ENCODE peak calls at places on chromosomes 12 and 14, in seven cellular contexts. D, S, X, K, M, B and E are unnamed samples.

GRCh38 chr14:94598816-94599655 is 13.2 kb upstream of the SERPINA3 start:
- DNase-seq in X (peak; percentile 44), B (peak; percentile 96), D (peak; percentile 97), S (no peak), K (peak; percentile 90), M (peak; percentile 79), E (peak; percentile 91)

GRCh38 chr12:105480162-105480561 is 149.7 kb downstream of the C12orf75 start:
- DNase-seq in B (no peak), S (no peak), X (no peak), K (no peak), M (no peak), D (peak; percentile 31), E (no peak)

GRCh38 chr14:98138666-98139065 is 1133.3 kb downstream of the BCL11B start:
- DNase-seq in S (peak; percentile 77), K (peak; percentile 55), X (no peak), M (no peak), D (no peak), B (peak; percentile 14), E (peak; percentile 4)

GRCh38 chr12:121800694-121801600 is 2.9 kb upstream of the SETD1B start:
- DNase-seq in K (peak; percentile 88), D (peak; percentile 83), X (peak; percentile 64), S (peak; percentile 86), B (peak; percentile 18), M (peak; percentile 57), E (peak; percentile 69)

GRCh38 chr14:23435540-23436326 is at the start of gene MYH7:
- DNase-seq in X (no peak), D (no peak), K (no peak), S (peak; percentile 30), M (no peak), B (no peak), E (no peak)

GRCh38 chr14:67627519-67627918 is 7.8 kb downstream of the ARG2 start:
- DNase-seq in X (no peak), K (no peak), D (no peak), B (no peak), S (no peak), M (no peak), E (no peak)

GRCh38 chr14:75090353-75090752 is 20.9 kb downstream of the ZC2HC1C start:
- DNase-seq in B (no peak), K (no peak), S (no peak), X (no peak), M (no peak), D (peak; percentile 66), E (no peak)

GRCh38 chr14:35235840-35236239 is 56.3 kb upstream of the PSMA6 start:
- DNase-seq in B (no peak), D (no peak), M (no peak), K (no peak), X (no peak), S (no peak), E (no peak)

GRCh38 chr12:117408161-117408791 is 46.9 kb upstream of the NOS1 start:
- DNase-seq in B (peak; percentile 3), K (peak; percentile 61), X (peak; percentile 39), M (peak; percentile 9), D (no peak), S (no peak), E (no peak)

GRCh38 chr12:48350249-48351021 is at the start of gene ZNF641:
- DNase-seq in D (peak; percentile 48), B (peak; percentile 62), X (peak; percentile 87), M (peak; percentile 50), K (peak; percentile 94), S (peak; percentile 81), E (peak; percentile 73)

GRCh38 chr12:131827961-131828534 is at the start of gene MMP17:
- DNase-seq in M (peak; percentile 46), D (peak; percentile 55), B (no peak), X (no peak), K (peak; percentile 81), S (peak; percentile 66), E (peak; percentile 67)

GRCh38 chr12:107395817-107396216 is 289.8 kb upstream of the PWP1 start:
- DNase-seq in D (no peak), K (no peak), S (no peak), X (no peak), M (no peak), B (no peak), E (no peak)

GRCh38 chr12:103647267-103647666 is 60.2 kb downstream of the STAB2 start:
- DNase-seq in X (no peak), S (no peak), K (peak; percentile 48), D (peak; percentile 59), B (peak; percentile 51), M (no peak), E (peak; percentile 15)

GRCh38 chr12:108630481-108631207 is 3.0 kb downstream of the SELPLG start:
- DNase-seq in B (no peak), X (no peak), K (no peak), M (no peak), S (no peak), D (peak; percentile 77), E (no peak)

GRCh38 chr12:9750276-9751203 is 10.2 kb downstream of the CD69 start:
- DNase-seq in K (peak; percentile 78), B (peak; percentile 55), X (no peak), D (peak; percentile 56), S (peak; percentile 72), M (peak; percentile 75), E (peak; percentile 55)

GRCh38 chr14:96205994-96206392 is 1.4 kb downstream of the BDKRB2 start:
- DNase-seq in B (no peak), K (no peak), M (no peak), D (no peak), X (no peak), S (no peak), E (no peak)

GRCh38 chr14:99749763-99750715 is 43.2 kb upstream of the EML1 start:
- DNase-seq in S (no peak), X (no peak), M (no peak), K (no peak), D (no peak), B (no peak), E (no peak)

GRCh38 chr12:121064116-121064515 is 25.1 kb upstream of the OASL start:
- DNase-seq in D (no peak), M (no peak), X (no peak), S (no peak), K (no peak), B (no peak), E (no peak)

GRCh38 chr12:98229539-98229921 is 285.9 kb upstream of the TMPO start:
- DNase-seq in X (no peak), M (no peak), S (no peak), K (no peak), B (no peak), D (no peak), E (no peak)

GRCh38 chr14:21526672-21527319 is 650 bp upstream of the SALL2 start:
- DNase-seq in S (no peak), M (no peak), X (no peak), K (peak; percentile 18), D (no peak), B (no peak), E (no peak)

GRCh38 chr12:120874547-120875245 is 29.5 kb downstream of the SPPL3 start:
- DNase-seq in K (no peak), X (peak; percentile 18), M (no peak), D (no peak), B (no peak), S (no peak), E (no peak)

GRCh38 chr14:54503476-54503875 is 6.2 kb upstream of the CGRRF1 start:
- DNase-seq in X (no peak), K (peak; percentile 23), B (peak; percentile 16), S (no peak), M (no peak), D (peak; percentile 47), E (peak; percentile 25)

GRCh38 chr12:13961983-13962382 is 19.4 kb downstream of the GRIN2B start:
- DNase-seq in B (no peak), D (no peak), X (peak; percentile 12), M (no peak), S (no peak), K (no peak), E (no peak)

GRCh38 chr14:32332415-32333116 is 3.5 kb downstream of the AKAP6 start:
- DNase-seq in S (no peak), M (no peak), K (no peak), X (no peak), B (no peak), D (no peak), E (no peak)

GRCh38 chr14:101475468-101476257 is 85.6 kb upstream of the DIO3 start:
- DNase-seq in D (peak; percentile 81), M (peak; percentile 57), B (peak; percentile 45), X (no peak), S (no peak), K (peak; percentile 64), E (peak; percentile 59)

GRCh38 chr12:262817-263216 is at the start of gene SLC6A13:
- DNase-seq in X (no peak), D (no peak), B (peak; percentile 42), K (no peak), M (no peak), S (no peak), E (no peak)

GRCh38 chr14:104964546-104964945 is 13.6 kb downstream of the AHNAK2 start:
- DNase-seq in X (no peak), K (no peak), S (no peak), D (no peak), M (no peak), B (no peak), E (no peak)

GRCh38 chr14:77248666-77249065 is 22.3 kb downstream of the NGB start:
- DNase-seq in M (no peak), S (no peak), D (peak; percentile 16), B (no peak), X (no peak), K (no peak), E (no peak)

GRCh38 chr12:51368640-51369517 is 22.3 kb downstream of the GALNT6 start:
- DNase-seq in D (peak; percentile 60), X (peak; percentile 11), M (no peak), B (peak; percentile 55), S (peak; percentile 90), K (no peak), E (no peak)